ENCODE peak calls at places on chromosomes 3 and 15, in eight cellular contexts. O is SJSA1, R is right cardiac atrium, X is fibroblast of lung, K is prostate gland, D is A549, B is adrenal gland, W is BE2C. V is an unnamed sample.

GRCh38 chr3:119098620-119099222 is 47.2 kb upstream of the TEX55 start:
- DNase-seq in X (peak; percentile 51), W (no peak), D (peak; percentile 31), B (peak; percentile 28), R (no peak), K (no peak), O (no peak), V (peak; percentile 60)

GRCh38 chr15:65832549-65833364 is 36.5 kb upstream of the RAB11A start:
- DNase-seq in X (peak; percentile 88), W (peak; percentile 94), K (peak; percentile 95), B (peak; percentile 81), D (peak; percentile 99), O (peak; percentile 78), R (peak; percentile 91), V (peak; percentile 95)

GRCh38 chr3:38114875-38115644 is 21.9 kb downstream of the ACAA1 start:
- DNase-seq in D (no peak), R (no peak), W (no peak), X (no peak), B (peak; percentile 11), K (no peak), O (no peak), V (no peak)

GRCh38 chr3:50050361-50050760 is 38.4 kb upstream of the RBM5 start:
- DNase-seq in B (no peak), D (no peak), R (no peak), X (peak; percentile 79), K (no peak), O (no peak), W (no peak), V (peak; percentile 82)

GRCh38 chr3:108006077-108006675 is 84.7 kb downstream of the CD47 start:
- DNase-seq in O (no peak), K (peak; percentile 82), R (peak; percentile 78), X (peak; percentile 15), W (peak; percentile 12), B (no peak), D (no peak), V (peak; percentile 51)

GRCh38 chr15:62125763-62126162 is 39.3 kb downstream of the C2CD4B start:
- DNase-seq in B (no peak), K (no peak), W (peak; percentile 69), X (peak; percentile 53), D (no peak), O (no peak), R (no peak), V (peak; percentile 29)

GRCh38 chr3:76024640-76025039 is 239.3 kb upstream of the ZNF717 start:
- DNase-seq in R (no peak), K (no peak), B (no peak), W (no peak), D (no peak), X (peak; percentile 68), O (no peak), V (peak; percentile 29)

GRCh38 chr3:135516143-135516542 is 449.4 kb upstream of the PPP2R3A start:
- DNase-seq in B (no peak), K (no peak), W (peak; percentile 12), X (no peak), R (no peak), D (no peak), O (no peak), V (peak; percentile 3)

GRCh38 chr3:45884368-45885201 is 1.8 kb upstream of the CCR9 start:
- DNase-seq in O (no peak), X (no peak), R (no peak), K (no peak), D (no peak), B (no peak), W (no peak), V (no peak)

GRCh38 chr15:34014556-34014955 is 24.4 kb downstream of the AVEN start:
- DNase-seq in B (no peak), K (no peak), W (no peak), R (no peak), D (no peak), X (peak; percentile 45), O (no peak), V (no peak)

GRCh38 chr3:187015903-187016638 is 85.7 kb downstream of the ST6GAL1 start:
- DNase-seq in K (no peak), X (no peak), O (no peak), B (no peak), R (no peak), D (no peak), W (no peak), V (no peak)

GRCh38 chr15:70833897-70834765 is 19.8 kb downstream of the LARP6 start:
- DNase-seq in B (no peak), D (peak; percentile 77), R (no peak), W (no peak), O (peak; percentile 78), X (peak; percentile 88), K (no peak), V (no peak)

GRCh38 chr3:159845737-159846136 is 142.9 kb upstream of the IL12A start:
- DNase-seq in B (no peak), X (no peak), R (no peak), O (no peak), W (no peak), K (no peak), D (no peak), V (no peak)

GRCh38 chr3:46098319-46098761 is 71.1 kb upstream of the XCR1 start:
- DNase-seq in X (peak; percentile 72), D (no peak), W (no peak), B (no peak), K (no peak), R (peak; percentile 70), O (no peak), V (peak; percentile 88)

GRCh38 chr3:131353016-131353877 is 28.3 kb upstream of the NUDT16 start:
- DNase-seq in D (no peak), O (no peak), R (no peak), K (no peak), B (no peak), W (no peak), X (no peak), V (no peak)

GRCh38 chr15:85757939-85758654 is 36.6 kb downstream of the KLHL25 start:
- DNase-seq in O (no peak), K (no peak), D (no peak), B (no peak), W (no peak), R (peak; percentile 44), X (no peak), V (peak; percentile 53)

GRCh38 chr3:184015381-184016019 is 2.2 kb downstream of the ABCC5 start:
- DNase-seq in K (no peak), D (no peak), R (no peak), X (peak; percentile 40), B (peak; percentile 34), W (peak; percentile 73), O (no peak), V (no peak)

GRCh38 chr3:9480265-9480664 is 73.4 kb downstream of the LHFPL4 start:
- DNase-seq in O (no peak), D (no peak), W (no peak), B (no peak), R (no peak), X (no peak), K (no peak), V (no peak)

DNA sequence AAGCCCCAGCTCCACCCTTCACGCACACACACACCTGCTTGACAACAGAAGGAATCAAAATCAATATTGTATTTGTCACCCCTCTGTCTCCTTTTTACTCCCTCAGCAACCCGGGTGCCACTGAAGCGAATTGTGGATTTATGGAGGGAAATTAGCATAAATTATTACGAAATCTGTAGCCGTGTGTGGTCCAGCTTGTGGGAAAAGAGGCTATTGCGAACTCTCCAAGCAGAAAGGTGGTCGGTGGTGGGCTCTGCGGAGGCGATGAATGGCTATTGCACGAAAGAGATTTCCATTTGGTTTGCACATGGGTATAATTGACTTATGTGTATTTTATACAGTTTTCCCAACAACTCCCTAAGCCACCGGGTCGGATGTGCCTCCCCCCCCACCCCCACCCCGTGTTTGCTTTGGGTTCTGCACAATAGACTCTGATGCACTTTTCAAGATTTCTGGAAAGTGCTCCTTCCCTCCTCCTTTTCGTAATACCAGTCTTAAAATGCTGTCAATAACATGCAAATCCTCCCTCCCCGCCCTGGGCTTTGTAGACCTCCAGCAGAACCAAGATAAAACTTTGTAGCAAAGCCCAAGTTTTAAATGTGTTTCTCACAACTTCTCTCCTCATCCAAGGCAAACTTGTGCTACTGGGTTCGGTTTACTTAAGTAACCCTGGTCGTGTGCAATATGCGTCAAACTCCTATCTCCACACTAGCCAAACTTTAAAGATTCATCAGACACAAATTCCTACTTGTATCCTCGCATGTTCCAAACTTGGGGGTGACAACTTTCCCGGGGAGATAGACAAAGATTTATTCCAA is 3.1 kb upstream of the FOXB1 start:
- DNase-seq in X (peak; percentile 19), B (no peak), D (no peak), K (no peak), W (no peak), R (no peak), O (no peak), V (no peak)
- H3K4me3 ChIP-seq in X (no peak overlapping the region), B (no peak overlapping the region), D (no peak overlapping the region), K (no peak overlapping the region), W (no peak overlapping the region), R (no peak overlapping the region), O (no peak overlapping the region), V (no peak overlapping the region)

GRCh38 chr15:39192376-39192775 is 388.5 kb upstream of the THBS1 start:
- DNase-seq in K (no peak), X (no peak), B (no peak), O (no peak), D (no peak), W (no peak), R (no peak), V (no peak)
- H3K4me1 ChIP-seq in K (no peaks in the 10 kb centered on the region), X (peaks cover 15% of the 10 kb centered on the region), B (no peaks in the 10 kb centered on the region), O (peaks cover 82% of the 10 kb centered on the region), D (peaks cover 72% of the 10 kb centered on the region), W (no peaks in the 10 kb centered on the region), R (no peaks in the 10 kb centered on the region), V (no peaks in the 10 kb centered on the region)

GRCh38 chr15:69686626-69687025 is 234.0 kb downstream of the RPLP1 start:
- DNase-seq in X (no peak), W (no peak), B (no peak), D (no peak), R (no peak), K (no peak), O (no peak), V (no peak)
- H3K9me3 ChIP-seq in X (no peaks in the 10 kb centered on the region), W (no peaks in the 10 kb centered on the region), B (no peaks in the 10 kb centered on the region), D (peaks cover 79% of the 10 kb centered on the region), R (peaks cover 7% of the 10 kb centered on the region), K (no peaks in the 10 kb centered on the region), O (peaks cover 18% of the 10 kb centered on the region), V (no peaks in the 10 kb centered on the region)

GRCh38 chr3:68793750-68794149 is 138.6 kb downstream of the TAFA4 start:
- DNase-seq in D (no peak), K (no peak), R (no peak), B (no peak), X (no peak), O (no peak), W (no peak), V (no peak)
- H3K4me3 ChIP-seq in D (no peak overlapping the region), K (no peak overlapping the region), R (no peak overlapping the region), B (no peak overlapping the region), X (no peak overlapping the region), O (no peak overlapping the region), W (no peak overlapping the region), V (no peak overlapping the region)

V was measured in cardiac muscle cell.